ENCODE peak calls at places on chromosomes 2 and 18, in six cellular contexts. B is activated T-cell treated with anti-CD3 and anti-CD28 coated beads for 1 hour, L is AG10803, F is posterior cingulate gyrus, Q is C1 segment of cervical spinal cord, H is lower lobe of right lung. R is an unnamed sample.
A peak's percentile ranks its signal among the peaks of the same experiment; 100 is the strongest.

GRCh38 chr18:10135302-10135926 is 221.6 kb downstream of the VAPA start:
- DNase-seq in L (no peak), F (no peak), H (no peak), B (no peak), Q (no peak), R (no peak)

GRCh38 chr2:120060088-120060623 is 47.3 kb downstream of the EPB41L5 start:
- DNase-seq in F (no peak), L (no peak), B (no peak), H (no peak), Q (no peak), R (no peak)

GRCh38 chr2:26327291-26328272 is 18.4 kb upstream of the SELENOI start:
- DNase-seq in F (no peak), L (peak; percentile 82), B (no peak), H (no peak), Q (no peak), R (no peak)

GRCh38 chr2:74502147-74502719 is 2.8 kb upstream of the LBX2 start:
- DNase-seq in B (no peak), F (no peak), Q (no peak), H (peak; percentile 48), L (no peak), R (no peak)

GRCh38 chr2:181823405-181823804 is 68.1 kb upstream of the ITPRID2 start:
- DNase-seq in L (no peak), B (no peak), F (no peak), H (no peak), Q (no peak), R (no peak)

GRCh38 chr18:25805323-25805722 is 285.1 kb downstream of the SS18 start:
- DNase-seq in H (no peak), Q (no peak), B (no peak), F (no peak), L (peak; percentile 98), R (no peak)

GRCh38 chr2:117470311-117471095 is 344.0 kb upstream of the DDX18 start:
- DNase-seq in H (no peak), L (no peak), Q (no peak), F (no peak), B (no peak), R (peak; percentile 21)

GRCh38 chr2:40962026-40962425 is 510.1 kb upstream of the SLC8A1 start:
- DNase-seq in Q (no peak), L (no peak), H (no peak), F (no peak), B (no peak), R (no peak)

GRCh38 chr2:238720232-238720672 is 127.6 kb upstream of the TWIST2 start:
- DNase-seq in L (peak; percentile 52), F (no peak), Q (no peak), H (peak; percentile 69), B (peak; percentile 23), R (peak; percentile 58)